ENCODE peak calls at places on chromosomes 5 and 9, in four cellular contexts. Z, Y, C and F are unnamed samples.
A peak's percentile ranks its signal among the peaks of the same experiment; 100 is the strongest.

GRCh38 chr9:96877269-96877668 is 23.0 kb upstream of the ZNF782 start:
- DNase-seq in C (no peak), Y (no peak), Z (no peak), F (no peak)

GRCh38 chr9:107782381-107782780 is 292.8 kb upstream of the KLF4 start:
- DNase-seq in Z (no peak), Y (no peak), C (no peak), F (no peak)

GRCh38 chr5:160439205-160439600 is 17.5 kb downstream of the PTTG1 start:
- DNase-seq in C (peak; percentile 92), Z (peak; percentile 83), Y (peak; percentile 95), F (peak; percentile 95)

GRCh38 chr9:35478871-35479270 is 11.0 kb upstream of the RUSC2 start:
- DNase-seq in C (no peak), Z (no peak), Y (no peak), F (no peak)

GRCh38 chr5:135367070-135367469 is 32.0 kb downstream of the MACROH2A1 start:
- DNase-seq in Y (no peak), C (no peak), Z (no peak), F (no peak)

GRCh38 chr5:167899490-167899889 is 392.0 kb upstream of the WWC1 start:
- DNase-seq in Y (no peak), C (no peak), Z (no peak), F (no peak)

GRCh38 chr5:132591140-132591539 is 34.4 kb downstream of the RAD50 start:
- DNase-seq in Z (no peak), Y (no peak), C (no peak), F (no peak)

GRCh38 chr9:631596-631995 is 209.9 kb upstream of the DMRT1 start:
- DNase-seq in Z (no peak), Y (no peak), C (no peak), F (no peak)

GRCh38 chr5:102867999-102868662 is 113.0 kb downstream of the PAM start:
- DNase-seq in C (no peak), Y (no peak), Z (no peak), F (no peak)

GRCh38 chr5:114360816-114361723 is 800 bp upstream of the KCNN2 start:
- DNase-seq in C (no peak), Y (peak; percentile 78), Z (peak; percentile 62), F (peak; percentile 71)

GRCh38 chr9:21653091-21653490 is 149.3 kb upstream of the MTAP start:
- DNase-seq in C (no peak), Y (no peak), Z (no peak), F (no peak)

GRCh38 chr5:135887881-135888614 is 7.6 kb downstream of the IL9 start:
- DNase-seq in Z (no peak), Y (no peak), C (no peak), F (no peak)

GRCh38 chr5:146560205-146560812 is 44.3 kb upstream of the GPR151 start:
- DNase-seq in C (no peak), Z (no peak), Y (no peak), F (no peak)

GRCh38 chr5:14727428-14727865 is 62.9 kb downstream of the OTULIN start:
- DNase-seq in Z (peak; percentile 89), Y (peak; percentile 93), C (peak; percentile 55), F (peak; percentile 96)

GRCh38 chr5:99019812-99020697 is 91.2 kb upstream of the CHD1 start:
- DNase-seq in Z (no peak), C (no peak), Y (no peak), F (no peak)

GRCh38 chr5:36694351-36694750 is 87.9 kb downstream of the SLC1A3 start:
- DNase-seq in Z (no peak), C (no peak), Y (no peak), F (no peak)

GRCh38 chr9:106657951-106658350 is 205.0 kb upstream of the ZNF462 start:
- DNase-seq in Z (no peak), C (no peak), Y (no peak), F (no peak)

GRCh38 chr9:69674741-69675438 is 2.7 kb upstream of the APBA1 start:
- DNase-seq in Z (no peak), Y (no peak), C (no peak), F (no peak)

GRCh38 chr5:79495311-79495710 is 18.6 kb downstream of the HOMER1 start:
- DNase-seq in Z (no peak), C (no peak), Y (no peak), F (no peak)

GRCh38 chr5:10354048-10354872 is 765 bp downstream of the MARCHF6 start:
- DNase-seq in C (peak; percentile 6), Z (peak; percentile 30), Y (no peak), F (no peak)

GRCh38 chr5:7394889-7395431 is 978 bp upstream of the ADCY2 start:
- DNase-seq in Z (no peak), Y (peak; percentile 76), C (no peak), F (no peak)

GRCh38 chr9:131854906-131855504 is 115.1 kb upstream of the RAPGEF1 start:
- DNase-seq in Z (peak; percentile 40), Y (no peak), C (no peak), F (peak; percentile 12)

GRCh38 chr5:58357121-58357520 is 102.8 kb downstream of the PLK2 start:
- DNase-seq in Y (no peak), Z (no peak), C (no peak), F (no peak)

GRCh38 chr9:27279611-27280010 is 17.3 kb downstream of the EQTN start:
- DNase-seq in C (no peak), Y (no peak), Z (no peak), F (no peak)

GRCh38 chr9:114551750-114552685 is 35.6 kb upstream of the ATP6V1G1 start:
- DNase-seq in Y (peak; percentile 76), Z (no peak), C (no peak), F (no peak)

GRCh38 chr9:8868632-8869031 is 1069.1 kb upstream of the DMAC1 start:
- DNase-seq in Y (no peak), C (no peak), Z (no peak), F (no peak)

GRCh38 chr5:97192580-97193421 is 9.8 kb upstream of the RIOK2 start:
- DNase-seq in C (no peak), Y (no peak), Z (no peak), F (no peak)

GRCh38 chr9:27414215-27414731 is 109.8 kb upstream of the IFNK start:
- DNase-seq in C (no peak), Z (no peak), Y (no peak), F (no peak)

GRCh38 chr5:1503301-1504243 is 20.2 kb downstream of the LPCAT1 start:
- DNase-seq in Z (no peak), C (no peak), Y (no peak), F (no peak)

GRCh38 chr5:45376463-45376862 is 319.7 kb downstream of the HCN1 start:
- DNase-seq in Z (no peak), Y (no peak), C (no peak), F (no peak)

GRCh38 chr9:136056546-136057235 is 38.4 kb downstream of the NACC2 start:
- DNase-seq in C (no peak), Z (no peak), Y (no peak), F (no peak)

GRCh38 chr5:65984098-65984885 is 57.9 kb downstream of the ERBIN start:
- DNase-seq in C (no peak), Z (no peak), Y (no peak), F (no peak)

GRCh38 chr9:16191691-16192402 is 639.0 kb downstream of the CCDC171 start:
- DNase-seq in C (no peak), Z (peak; percentile 47), Y (peak; percentile 93), F (peak; percentile 59)

GRCh38 chr9:13181652-13182051 is 97.8 kb downstream of the MPDZ start:
- DNase-seq in C (no peak), Y (no peak), Z (no peak), F (no peak)

GRCh38 chr9:112175796-112176315 is 759 bp upstream of the SUSD1 start:
- DNase-seq in C (no peak), Z (no peak), Y (no peak), F (no peak)